ENCODE peak calls at places on chromosomes 2 and 18, in seven cellular contexts. S is H9, X is IMR-90, R is mesendoderm, Z is neuronal stem cell, I is H1, H is mesenchymal stem cell. Q is an unnamed sample.

GRCh38 chr18:31268985-31269406 is 49.0 kb upstream of the DSG1 start:
- DNase-seq in S (no peak), X (no peak), R (no peak), Z (no peak), I (no peak), H (no peak), Q (no peak)

GRCh38 chr2:207121784-207122183 is 44.0 kb downstream of the KLF7 start:
- DNase-seq in S (no peak), X (peak; percentile 85), R (peak; percentile 60), Z (no peak), I (no peak), H (peak; percentile 85), Q (no peak)

GRCh38 chr18:78153362-78153761 is 826.3 kb upstream of the SALL3 start:
- DNase-seq in S (no peak), X (no peak), R (no peak), Z (no peak), I (no peak), H (no peak), Q (no peak)

GRCh38 chr2:132374961-132375360 is 41.6 kb upstream of the GPR39 start:
- DNase-seq in S (no peak), X (no peak), R (no peak), Z (no peak), I (no peak), H (no peak), Q (no peak)

GRCh38 chr2:36352711-36353110 is 2.9 kb upstream of the CRIM1 start:
- DNase-seq in S (no peak), X (peak; percentile 83), R (peak; percentile 73), Z (no peak), I (no peak), H (peak; percentile 69), Q (peak; percentile 79)

GRCh38 chr2:160324161-160324768 is 124.2 kb upstream of the ITGB6 start:
- DNase-seq in S (no peak), X (peak; percentile 70), R (peak; percentile 35), Z (no peak), I (no peak), H (peak; percentile 59), Q (peak; percentile 76)

GRCh38 chr2:98027955-98028593 is 32.3 kb upstream of the TMEM131 start:
- DNase-seq in S (no peak), X (peak; percentile 68), R (peak; percentile 66), Z (peak; percentile 46), I (no peak), H (peak; percentile 9), Q (peak; percentile 91)

GRCh38 chr2:191544511-191545062 is 133.3 kb upstream of the NABP1 start:
- DNase-seq in S (no peak), X (no peak), R (no peak), Z (no peak), I (no peak), H (no peak), Q (peak; percentile 93)

GRCh38 chr18:30271716-30272115 is 770.8 kb downstream of the DSC3 start:
- DNase-seq in S (no peak), X (no peak), R (peak; percentile 92), Z (no peak), I (no peak), H (no peak), Q (no peak)

GRCh38 chr2:42939411-42940206 is 147.2 kb upstream of the HAAO start:
- DNase-seq in S (no peak), X (no peak), R (no peak), Z (no peak), I (no peak), H (no peak), Q (no peak)

GRCh38 chr2:120395686-120396518 is 50.0 kb downstream of the INHBB start:
- DNase-seq in S (peak; percentile 37), X (no peak), R (peak; percentile 19), Z (no peak), I (no peak), H (no peak), Q (no peak)

GRCh38 chr2:129231924-129232323 is 747.5 kb upstream of the RAB6C start:
- DNase-seq in S (no peak), X (no peak), R (no peak), Z (no peak), I (no peak), H (no peak), Q (no peak)

GRCh38 chr2:198375073-198375430 is 570.7 kb downstream of the PLCL1 start:
- DNase-seq in S (no peak), X (no peak), R (no peak), Z (no peak), I (no peak), H (no peak), Q (no peak)

GRCh38 chr2:237687666-237688065 is 60.3 kb downstream of the LRRFIP1 start:
- DNase-seq in S (no peak), X (peak; percentile 99), R (no peak), Z (no peak), I (no peak), H (peak; percentile 100), Q (peak; percentile 91)

GRCh38 chr2:217121565-217121964 is 261.7 kb upstream of the TNP1 start:
- DNase-seq in S (no peak), X (no peak), R (no peak), Z (no peak), I (no peak), H (no peak), Q (no peak)
- H3K18ac ChIP-seq in S (no peak overlapping the region), X (no peak overlapping the region), R (no peak overlapping the region), Z (no peak overlapping the region), I (no peak overlapping the region), H (no peak overlapping the region), Q (no peak overlapping the region)

DNA sequence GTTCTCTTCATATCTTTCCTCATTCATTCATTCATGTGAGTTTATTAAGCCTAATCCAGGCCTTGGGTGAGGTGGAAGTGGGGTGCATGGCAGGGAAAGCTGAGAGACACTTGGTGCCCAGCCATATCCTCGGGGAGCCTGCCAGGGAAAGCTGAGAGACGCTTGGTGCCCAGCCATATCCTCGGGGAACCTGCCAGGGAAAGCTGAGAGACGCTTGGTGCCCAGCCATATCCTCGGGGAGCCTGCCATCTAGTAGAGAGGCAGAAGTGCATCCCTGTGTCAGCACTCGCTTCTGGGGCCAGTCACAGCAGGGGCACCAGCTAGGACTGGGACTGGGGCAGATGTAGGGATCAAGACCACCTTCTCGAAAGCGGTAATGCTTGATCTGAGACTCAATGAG is 39.4 kb downstream of the DDX18 start:
- DNase-seq in S (no peak), X (no peak), R (no peak), Z (no peak), I (no peak), H (no peak), Q (no peak)
- H2BK5ac ChIP-seq in S (no peak overlapping the region), X (no peak overlapping the region), R (peak overlapping the region; percentile 15), Z (no peak overlapping the region), I (no peak overlapping the region), H (no peak overlapping the region), Q (no peak overlapping the region)

GRCh38 chr2:227493524-227493923 is 21.6 kb downstream of the AGFG1 start:
- DNase-seq in S (no peak), X (no peak), R (peak; percentile 46), Z (no peak), I (no peak), H (no peak), Q (no peak)
- H3K18ac ChIP-seq in S (no peak overlapping the region), X (no peak overlapping the region), R (no peak overlapping the region), Z (no peak overlapping the region), I (no peak overlapping the region), H (no peak overlapping the region), Q (no peak overlapping the region)

GRCh38 chr2:108560895-108561530 is 26.7 kb downstream of the LIMS1 start:
- DNase-seq in S (no peak), X (no peak), R (peak; percentile 47), Z (no peak), I (no peak), H (peak; percentile 42), Q (no peak)
- H2BK5ac ChIP-seq in S (no peak overlapping the region), X (no peak overlapping the region), R (no peak overlapping the region), Z (no peak overlapping the region), I (no peak overlapping the region), H (no peak overlapping the region), Q (no peak overlapping the region)

GRCh38 chr2:75516378-75517122 is 44.2 kb downstream of the EVA1A start:
- DNase-seq in S (no peak), X (no peak), R (no peak), Z (no peak), I (no peak), H (no peak), Q (no peak)
- H3K18ac ChIP-seq in S (no peak overlapping the region), X (no peak overlapping the region), R (no peak overlapping the region), Z (no peak overlapping the region), I (no peak overlapping the region), H (no peak overlapping the region), Q (no peak overlapping the region)

GRCh38 chr2:161761160-161761559 is 136.9 kb downstream of the SLC4A10 start:
- DNase-seq in S (no peak), X (no peak), R (no peak), Z (no peak), I (no peak), H (no peak), Q (no peak)
- H2BK5ac ChIP-seq in S (no peak overlapping the region), X (no peak overlapping the region), R (no peak overlapping the region), Z (no peak overlapping the region), I (no peak overlapping the region), H (no peak overlapping the region), Q (no peak overlapping the region)

DNA sequence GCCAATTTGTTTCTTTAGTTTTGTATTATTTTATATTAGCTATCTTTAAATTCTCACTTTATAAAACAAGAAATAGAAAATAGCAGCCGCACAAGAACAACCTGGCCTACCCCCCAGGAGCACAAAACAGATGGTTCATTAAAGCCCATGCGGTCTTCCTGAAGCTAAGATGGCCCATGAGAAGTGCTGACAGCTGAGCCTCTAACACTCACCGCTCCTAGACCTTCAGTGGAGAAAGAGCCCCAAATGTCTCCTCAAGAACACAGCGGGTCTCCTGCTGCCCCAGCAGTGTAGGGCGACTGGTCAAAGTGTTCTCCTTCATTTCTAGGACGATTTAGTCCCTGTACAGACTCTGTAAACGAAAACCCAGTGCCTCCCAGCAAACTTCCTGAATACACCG is 45.1 kb downstream of the LPIN2 start:
- DNase-seq in S (no peak), X (no peak), R (no peak), Z (no peak), I (no peak), H (no peak), Q (no peak)
- H3K18ac ChIP-seq in S (no peak overlapping the region), X (no peak overlapping the region), R (peak overlapping the region; percentile 30), Z (no peak overlapping the region), I (no peak overlapping the region), H (no peak overlapping the region), Q (peak overlapping the region; percentile 35)